ENCODE peak calls at places on chromosomes 13 and 19, in eight cellular contexts. E is GM06990, N is AG04450, J is esophagus squamous epithelium, K is fibroblast of mammary gland, F is endothelial cell, L is left lung, G is AG10803. O is an unnamed sample.

GRCh38 chr19:2670217-2670616 is 32.3 kb downstream of the GNG7 start:
- DNase-seq in K (no peak), J (no peak), N (no peak), F (no peak), L (no peak), G (no peak), E (no peak), O (no peak)

GRCh38 chr13:39538826-39539555 is 64.0 kb downstream of the LHFPL6 start:
- DNase-seq in E (no peak), G (peak), J (no peak), K (peak), L (no peak), N (peak), F (no peak), O (peak)

GRCh38 chr19:47643281-47643680 is 34.3 kb downstream of the BICRA start:
- DNase-seq in J (no peak), K (no peak), F (no peak), N (no peak), G (no peak), L (no peak), E (no peak), O (no peak)

GRCh38 chr19:6260912-6261636 is 18.7 kb downstream of the MLLT1 start:
- DNase-seq in K (peak), F (peak), L (no peak), N (no peak), G (no peak), J (no peak), E (no peak), O (no peak)

GRCh38 chr13:106649495-106649894 is 81.6 kb upstream of the ARGLU1 start:
- DNase-seq in K (no peak), F (no peak), G (peak), N (no peak), E (no peak), L (no peak), J (no peak), O (peak)

GRCh38 chr19:5588906-5589676 is 21.3 kb upstream of the TINCR start:
- DNase-seq in L (no peak), F (no peak), G (no peak), K (no peak), J (no peak), N (no peak), E (no peak), O (no peak)

GRCh38 chr19:17902701-17903100 is 30.1 kb upstream of the CCDC124 start:
- DNase-seq in E (no peak), J (no peak), G (peak), K (peak), L (no peak), F (no peak), N (peak), O (peak)

GRCh38 chr13:48160879-48161278 is 66.0 kb upstream of the MED4 start:
- DNase-seq in J (no peak), G (peak), N (no peak), K (peak), F (no peak), E (no peak), L (no peak), O (peak)

GRCh38 chr19:7868326-7868670 is 5.9 kb downstream of the PRR36 start:
- DNase-seq in K (peak), N (no peak), L (no peak), F (no peak), J (no peak), E (no peak), G (no peak), O (no peak)

DNA sequence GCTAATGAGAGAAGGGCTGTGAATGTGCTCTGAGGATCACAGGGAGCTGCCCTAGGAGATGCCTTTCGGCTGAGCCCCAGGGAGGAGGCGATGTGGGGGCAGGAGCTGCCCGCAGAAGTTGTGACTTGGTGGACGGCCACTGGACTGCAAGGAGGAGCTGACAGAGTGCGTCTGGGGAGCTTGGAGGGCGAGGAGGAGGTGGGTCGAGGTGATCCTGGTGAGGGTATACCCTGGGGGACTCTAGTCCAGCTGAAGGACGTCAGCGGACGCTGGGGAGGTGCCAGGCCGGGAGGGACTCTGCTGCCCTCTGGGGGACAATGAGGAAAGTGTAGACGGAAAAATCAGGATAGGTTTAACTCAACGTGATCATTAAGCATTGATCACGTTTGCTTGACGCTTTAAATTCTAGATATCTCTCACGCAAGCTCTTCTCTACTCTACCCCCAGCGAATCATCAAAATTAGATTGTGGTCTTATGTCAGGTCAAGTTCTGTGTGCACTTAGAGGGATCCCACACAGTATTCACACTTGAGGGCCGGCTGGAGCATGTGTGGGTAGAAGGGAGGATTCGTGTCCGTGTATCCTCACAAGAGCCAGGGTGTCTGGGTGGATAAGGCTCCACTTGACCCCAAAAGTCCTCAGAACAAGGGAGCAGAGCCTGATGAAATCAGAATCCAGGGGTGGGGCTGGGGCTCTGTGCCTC is 3.3 kb upstream of the CEACAM7 start:
- DNase-seq in F (peak), K (peak), L (no peak), E (no peak), N (no peak), G (no peak), J (no peak), O (no peak)
- TF ChIP-seq CTCF in F (peak), K (peak), L (peak), E (peak), N (peak), G (peak), J (peak), O (peak)

GRCh38 chr13:110276553-110276950 is 30.4 kb downstream of the COL4A1 start:
- DNase-seq in J (no peak), E (no peak), N (no peak), K (no peak), L (no peak), F (no peak), G (no peak), O (no peak)

GRCh38 chr13:110273254-110273653 is 33.7 kb downstream of the COL4A1 start:
- DNase-seq in G (no peak), J (no peak), N (no peak), K (no peak), L (no peak), F (no peak), E (no peak), O (no peak)

GRCh38 chr13:110275931-110276552 is 30.9 kb downstream of the COL4A1 start:
- DNase-seq in J (no peak), G (peak), L (no peak), K (peak), N (no peak), F (no peak), E (no peak), O (no peak)

GRCh38 chr13:110272651-110273050 is 34.3 kb downstream of the COL4A1 start:
- DNase-seq in E (no peak), N (no peak), G (no peak), K (no peak), L (no peak), F (no peak), J (no peak), O (no peak)

GRCh38 chr13:110274687-110275086 is 32.3 kb downstream of the COL4A1 start:
- DNase-seq in N (no peak), E (no peak), K (no peak), F (no peak), J (no peak), G (peak), L (no peak), O (no peak)
- TF ChIP-seq CTCF in N (peak), E (no peak), K (peak), F (no peak), J (no peak), G (peak), L (no peak), O (no peak)

DNA sequence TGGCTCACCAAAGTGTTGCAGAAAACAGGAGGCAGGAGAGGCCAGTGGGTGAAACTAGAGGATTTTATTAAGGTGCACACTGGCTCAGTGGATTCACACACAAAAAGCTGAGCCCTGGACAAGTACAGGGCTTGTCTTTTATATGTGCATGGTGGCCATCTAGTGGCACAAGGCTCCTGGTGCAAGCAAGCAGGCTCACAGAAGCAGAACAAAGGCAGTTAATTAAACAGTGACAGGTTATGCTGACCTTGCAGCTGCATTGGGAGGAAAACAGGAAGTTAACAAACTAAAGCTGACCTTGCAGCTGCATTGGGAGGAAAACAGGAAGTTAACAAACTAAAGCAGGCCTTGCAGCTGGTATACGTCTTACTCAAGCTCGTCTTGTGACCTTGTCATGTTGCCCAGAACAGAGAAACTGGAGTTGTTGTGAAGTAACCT is 65.3 kb upstream of the ZNF681 start:
- DNase-seq in G (no peak), J (no peak), K (peak), F (peak), L (no peak), E (peak), N (no peak), O (no peak)
- TF ChIP-seq CTCF in G (no peak), J (peak), K (peak), F (no peak), L (no peak), E (peak), N (no peak), O (no peak)

DNA sequence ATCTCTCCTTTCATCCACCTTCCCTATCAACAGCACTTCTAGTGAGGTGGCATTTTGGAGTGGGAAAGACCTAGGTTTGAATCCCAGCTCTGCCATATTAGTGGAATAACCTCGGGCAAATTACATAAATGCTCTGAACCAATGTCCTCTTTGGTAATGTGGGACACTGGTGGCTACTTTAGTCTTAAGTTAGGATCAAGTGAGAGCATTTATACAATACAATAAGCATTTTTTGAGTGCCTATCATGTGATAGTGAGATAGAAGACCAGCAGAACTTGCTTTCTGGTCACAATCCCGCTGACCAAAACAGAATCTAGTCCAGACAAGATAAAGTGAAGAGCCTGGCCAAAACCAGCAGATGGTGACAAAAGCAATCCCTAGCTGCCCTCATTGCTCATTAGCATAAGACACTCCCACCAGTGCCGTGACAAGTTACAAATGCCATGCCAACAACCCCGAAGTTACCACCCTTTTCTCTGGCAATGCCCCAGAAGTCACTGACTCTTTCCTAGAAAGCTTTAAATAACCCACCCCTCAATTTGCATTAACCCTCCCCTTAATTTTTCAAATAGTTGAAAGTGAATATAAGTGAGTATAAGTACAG is 28.8 kb upstream of the KPNA3 start:
- DNase-seq in L (no peak), E (no peak), J (no peak), G (peak), N (no peak), K (no peak), F (no peak), O (no peak)
- TF ChIP-seq CTCF in L (no peak), E (peak), J (no peak), G (peak), N (no peak), K (peak), F (no peak), O (no peak)

GRCh38 chr13:101115762-101116161 is 300.5 kb downstream of the NALCN start:
- DNase-seq in F (no peak), J (no peak), E (no peak), N (no peak), L (no peak), G (peak), K (peak), O (no peak)
- TF ChIP-seq CTCF in F (no peak), J (no peak), E (peak), N (peak), L (no peak), G (peak), K (peak), O (peak)

DNA sequence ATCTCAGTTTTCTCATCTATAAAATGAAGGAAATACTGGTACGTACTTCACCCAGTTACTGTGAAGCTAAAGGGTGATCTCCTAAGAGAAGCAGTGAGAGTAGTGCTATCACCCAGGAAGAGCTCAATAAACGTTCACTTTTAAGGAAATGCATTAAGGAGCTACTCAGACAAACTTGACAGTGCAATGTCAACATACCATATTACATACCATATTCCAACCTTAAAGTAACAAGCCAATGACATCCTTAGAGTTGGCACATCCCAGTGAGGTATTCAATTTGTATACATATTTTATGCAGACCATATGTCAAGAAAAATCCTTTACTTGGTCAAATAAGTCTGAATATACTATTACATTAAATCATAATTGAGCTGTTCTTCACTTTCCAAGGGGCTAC is 7.0 kb downstream of the TBC1D4 start:
- DNase-seq in L (no peak), N (no peak), E (no peak), G (no peak), J (no peak), K (no peak), F (no peak), O (no peak)
- TF ChIP-seq CTCF in L (no peak), N (no peak), E (no peak), G (no peak), J (no peak), K (no peak), F (no peak), O (no peak)

DNA sequence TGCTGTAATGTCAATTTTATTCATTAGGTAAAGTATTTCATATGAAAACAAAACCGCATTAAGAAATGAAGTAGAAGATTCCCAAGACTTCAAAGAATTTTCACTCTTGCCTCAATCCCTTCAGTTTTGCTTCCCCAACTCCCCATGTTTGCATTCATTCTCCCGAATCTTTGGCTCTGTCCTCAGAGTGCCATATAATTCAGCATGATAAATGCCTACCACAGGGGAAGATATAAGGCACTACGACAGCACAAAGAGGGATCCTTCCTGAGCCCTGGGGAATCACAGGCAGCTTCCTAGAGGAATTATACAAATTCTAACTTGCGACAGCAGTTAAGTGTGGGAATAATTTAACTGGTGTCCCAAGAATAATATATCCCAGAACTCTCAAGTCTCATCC is 68.5 kb downstream of the TSC22D1 start:
- DNase-seq in K (no peak), E (no peak), N (no peak), L (no peak), G (peak), F (no peak), J (no peak), O (no peak)
- TF ChIP-seq CTCF in K (no peak), E (no peak), N (no peak), L (no peak), G (no peak), F (no peak), J (no peak), O (no peak)

GRCh38 chr13:110108348-110109139 is 198.4 kb downstream of the COL4A1 start:
- DNase-seq in K (peak), E (no peak), F (peak), N (peak), J (no peak), G (peak), L (peak), O (peak)
- TF ChIP-seq CTCF in K (peak), E (peak), F (no peak), N (peak), J (peak), G (peak), L (peak), O (peak)

DNA sequence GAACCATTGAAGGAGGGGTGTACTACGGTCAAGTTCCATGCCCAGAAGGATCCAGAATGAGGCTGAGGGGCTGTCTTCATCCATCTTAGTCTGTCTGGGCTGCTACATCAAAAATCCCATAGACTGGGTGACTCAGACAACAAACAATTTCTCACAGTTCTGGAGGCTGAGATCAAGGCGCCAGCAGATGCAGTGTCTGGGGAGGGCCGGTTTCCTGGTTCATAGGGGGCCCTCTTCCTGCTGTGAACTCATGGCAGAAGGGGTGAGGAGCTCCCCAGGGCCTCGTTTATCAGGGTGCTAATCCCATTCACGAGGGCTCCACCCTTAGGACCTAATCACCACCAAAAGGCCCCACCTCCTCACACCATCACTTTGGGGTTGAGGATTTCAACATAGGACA is 14.7 kb upstream of the KCTD15 start:
- DNase-seq in K (peak), N (no peak), L (no peak), E (no peak), F (no peak), J (no peak), G (no peak), O (peak)
- TF ChIP-seq CTCF in K (no peak), N (no peak), L (no peak), E (no peak), F (no peak), J (no peak), G (no peak), O (no peak)